ENCODE peak calls at places on chromosomes 6 and 20, in six cellular contexts. One of them, this sample, is unnamed.

GRCh38 chr6:121865811-121866210 is 430.4 kb downstream of the GJA1 start:
- DNase-seq in cerebellar cortex: no peak
- DNase-seq in NCI-H2081: no peak
- DNase-seq in endothelial cell: no peak
- DNase-seq in H9: no peak
- DNase-seq in GM03348: no peak
- DNase-seq in this sample: no peak

GRCh38 chr6:23316131-23316530 is 746.8 kb downstream of the HDGFL1 start:
- DNase-seq in cerebellar cortex: no peak
- DNase-seq in NCI-H2081: no peak
- DNase-seq in endothelial cell: no peak
- DNase-seq in H9: no peak
- DNase-seq in GM03348: no peak
- DNase-seq in this sample: no peak

GRCh38 chr20:939606-940005 is 23.5 kb upstream of the ANGPT4 start:
- DNase-seq in cerebellar cortex: no peak
- DNase-seq in NCI-H2081: no peak
- DNase-seq in endothelial cell: no peak
- DNase-seq in H9: no peak
- DNase-seq in GM03348: no peak
- DNase-seq in this sample: no peak

GRCh38 chr20:2283706-2284423 is 11.9 kb upstream of the TGM3 start:
- DNase-seq in cerebellar cortex: no peak
- DNase-seq in NCI-H2081: no peak
- DNase-seq in endothelial cell: no peak
- DNase-seq in H9: no peak
- DNase-seq in GM03348: no peak
- DNase-seq in this sample: no peak

GRCh38 chr6:118768904-118769325 is 117.5 kb upstream of the CEP85L start:
- DNase-seq in cerebellar cortex: no peak
- DNase-seq in NCI-H2081: no peak
- DNase-seq in endothelial cell: no peak
- DNase-seq in H9: no peak
- DNase-seq in GM03348: no peak
- DNase-seq in this sample: no peak

GRCh38 chr6:42154461-42155209 is 12.2 kb upstream of the C6orf132 start:
- DNase-seq in cerebellar cortex: peak; percentile 85
- DNase-seq in NCI-H2081: no peak
- DNase-seq in endothelial cell: no peak
- DNase-seq in H9: no peak
- DNase-seq in GM03348: no peak
- DNase-seq in this sample: no peak

GRCh38 chr6:138970856-138971425 is 17.1 kb downstream of the REPS1 start:
- DNase-seq in cerebellar cortex: no peak
- DNase-seq in NCI-H2081: no peak
- DNase-seq in endothelial cell: no peak
- DNase-seq in H9: no peak
- DNase-seq in GM03348: peak; percentile 77
- DNase-seq in this sample: no peak

GRCh38 chr6:47484616-47485015 is 7.0 kb downstream of the CD2AP start:
- DNase-seq in cerebellar cortex: no peak
- DNase-seq in NCI-H2081: no peak
- DNase-seq in endothelial cell: no peak
- DNase-seq in H9: no peak
- DNase-seq in GM03348: peak; percentile 67
- DNase-seq in this sample: no peak

GRCh38 chr6:113805167-113805835 is 51.8 kb upstream of the MARCKS start:
- DNase-seq in cerebellar cortex: no peak
- DNase-seq in NCI-H2081: no peak
- DNase-seq in endothelial cell: no peak
- DNase-seq in H9: no peak
- DNase-seq in GM03348: no peak
- DNase-seq in this sample: no peak

GRCh38 chr20:26167499-26167898 is 470.8 kb upstream of the ZNF337 start:
- DNase-seq in cerebellar cortex: no peak
- DNase-seq in NCI-H2081: no peak
- DNase-seq in endothelial cell: no peak
- DNase-seq in H9: no peak
- DNase-seq in GM03348: peak; percentile 16
- DNase-seq in this sample: no peak

GRCh38 chr20:41030536-41031242 is 2.1 kb downstream of the TOP1 start:
- DNase-seq in cerebellar cortex: no peak
- DNase-seq in NCI-H2081: no peak
- DNase-seq in endothelial cell: no peak
- DNase-seq in H9: no peak
- DNase-seq in GM03348: peak; percentile 31
- DNase-seq in this sample: no peak

GRCh38 chr20:43953919-43954617 is 39.4 kb downstream of the TOX2 start:
- DNase-seq in cerebellar cortex: no peak
- DNase-seq in NCI-H2081: no peak
- DNase-seq in endothelial cell: no peak
- DNase-seq in H9: no peak
- DNase-seq in GM03348: no peak
- DNase-seq in this sample: no peak

GRCh38 chr6:168929871-168930450 is 323.7 kb downstream of the THBS2 start:
- DNase-seq in cerebellar cortex: no peak
- DNase-seq in NCI-H2081: no peak
- DNase-seq in endothelial cell: no peak
- DNase-seq in H9: no peak
- DNase-seq in GM03348: no peak
- DNase-seq in this sample: no peak

GRCh38 chr6:455006-455585 is 63.5 kb downstream of the IRF4 start:
- DNase-seq in cerebellar cortex: no peak
- DNase-seq in NCI-H2081: no peak
- DNase-seq in endothelial cell: no peak
- DNase-seq in H9: no peak
- DNase-seq in GM03348: no peak
- DNase-seq in this sample: no peak

GRCh38 chr20:38164624-38165088 is 414 bp downstream of the TGM2 start:
- DNase-seq in cerebellar cortex: no peak
- DNase-seq in NCI-H2081: no peak
- DNase-seq in endothelial cell: no peak
- DNase-seq in H9: no peak
- DNase-seq in GM03348: no peak
- DNase-seq in this sample: no peak

GRCh38 chr20:34215711-34216381 is 25.4 kb upstream of the ASIP start:
- DNase-seq in cerebellar cortex: peak; percentile 33
- DNase-seq in NCI-H2081: peak; percentile 34
- DNase-seq in endothelial cell: peak; percentile 68
- DNase-seq in H9: peak; percentile 90
- DNase-seq in GM03348: peak; percentile 84
- DNase-seq in this sample: peak; percentile 81

GRCh38 chr6:74879234-74879633 is 326.6 kb downstream of the COL12A1 start:
- DNase-seq in cerebellar cortex: no peak
- DNase-seq in NCI-H2081: no peak
- DNase-seq in endothelial cell: no peak
- DNase-seq in H9: no peak
- DNase-seq in GM03348: peak; percentile 54
- DNase-seq in this sample: no peak

GRCh38 chr20:19750907-19751636 is 7.0 kb upstream of the RIN2 start:
- DNase-seq in cerebellar cortex: no peak
- DNase-seq in NCI-H2081: no peak
- DNase-seq in endothelial cell: no peak
- DNase-seq in H9: no peak
- DNase-seq in GM03348: no peak
- DNase-seq in this sample: no peak

GRCh38 chr20:25225642-25226432 is 22.0 kb upstream of the PYGB start:
- DNase-seq in cerebellar cortex: no peak
- DNase-seq in NCI-H2081: no peak
- DNase-seq in endothelial cell: no peak
- DNase-seq in H9: no peak
- DNase-seq in GM03348: no peak
- DNase-seq in this sample: no peak

GRCh38 chr6:119957195-119957594 is 607.6 kb upstream of the MAN1A1 start:
- DNase-seq in cerebellar cortex: no peak
- DNase-seq in NCI-H2081: no peak
- DNase-seq in endothelial cell: peak; percentile 42
- DNase-seq in H9: peak; percentile 34
- DNase-seq in GM03348: no peak
- DNase-seq in this sample: no peak

GRCh38 chr20:62786100-62786499 is 10.2 kb upstream of the MRGBP start:
- DNase-seq in cerebellar cortex: no peak
- DNase-seq in NCI-H2081: no peak
- DNase-seq in endothelial cell: no peak
- DNase-seq in H9: no peak
- DNase-seq in GM03348: no peak
- DNase-seq in this sample: no peak

GRCh38 chr6:84825461-84825860 is 61.1 kb upstream of the TBX18 start:
- DNase-seq in cerebellar cortex: no peak
- DNase-seq in NCI-H2081: no peak
- DNase-seq in endothelial cell: no peak
- DNase-seq in H9: no peak
- DNase-seq in GM03348: peak; percentile 32
- DNase-seq in this sample: no peak

GRCh38 chr6:27605401-27606342 is 132.8 kb upstream of the ZNF184 start:
- DNase-seq in cerebellar cortex: peak; percentile 80
- DNase-seq in NCI-H2081: no peak
- DNase-seq in endothelial cell: peak; percentile 66
- DNase-seq in H9: peak; percentile 91
- DNase-seq in GM03348: peak; percentile 46
- DNase-seq in this sample: no peak

GRCh38 chr20:34390769-34391447 is 27.8 kb downstream of the ITCH start:
- DNase-seq in cerebellar cortex: no peak
- DNase-seq in NCI-H2081: no peak
- DNase-seq in endothelial cell: no peak
- DNase-seq in H9: no peak
- DNase-seq in GM03348: peak; percentile 45
- DNase-seq in this sample: no peak

GRCh38 chr6:35299674-35300073 is 2.1 kb downstream of the DEF6 start:
- DNase-seq in cerebellar cortex: no peak
- DNase-seq in NCI-H2081: no peak
- DNase-seq in endothelial cell: no peak
- DNase-seq in H9: no peak
- DNase-seq in GM03348: no peak
- DNase-seq in this sample: no peak

GRCh38 chr20:19375301-19375885 is 163.0 kb downstream of the SLC24A3 start:
- DNase-seq in cerebellar cortex: no peak
- DNase-seq in NCI-H2081: no peak
- DNase-seq in endothelial cell: no peak
- DNase-seq in H9: no peak
- DNase-seq in GM03348: no peak
- DNase-seq in this sample: no peak

GRCh38 chr6:148835920-148836441 is 89.2 kb downstream of the UST start:
- DNase-seq in cerebellar cortex: no peak
- DNase-seq in NCI-H2081: no peak
- DNase-seq in endothelial cell: no peak
- DNase-seq in H9: no peak
- DNase-seq in GM03348: peak; percentile 59
- DNase-seq in this sample: no peak

GRCh38 chr20:37721751-37722150 is 27.9 kb downstream of the CTNNBL1 start:
- DNase-seq in cerebellar cortex: no peak
- DNase-seq in NCI-H2081: no peak
- DNase-seq in endothelial cell: no peak
- DNase-seq in H9: no peak
- DNase-seq in GM03348: no peak
- DNase-seq in this sample: no peak

GRCh38 chr20:1568166-1568490 is 10.6 kb upstream of the SIRPD start:
- DNase-seq in cerebellar cortex: no peak
- DNase-seq in NCI-H2081: no peak
- DNase-seq in endothelial cell: no peak
- DNase-seq in H9: no peak
- DNase-seq in GM03348: peak; percentile 4
- DNase-seq in this sample: no peak

GRCh38 chr6:163963205-163964120 is 548.9 kb downstream of the QKI start:
- DNase-seq in cerebellar cortex: no peak
- DNase-seq in NCI-H2081: no peak
- DNase-seq in endothelial cell: no peak
- DNase-seq in H9: no peak
- DNase-seq in GM03348: no peak
- DNase-seq in this sample: no peak

GRCh38 chr20:20666359-20666758 is 46.1 kb downstream of the RALGAPA2 start:
- DNase-seq in cerebellar cortex: no peak
- DNase-seq in NCI-H2081: no peak
- DNase-seq in endothelial cell: no peak
- DNase-seq in H9: no peak
- DNase-seq in GM03348: no peak
- DNase-seq in this sample: peak; percentile 25

GRCh38 chr20:45339084-45339483 is 9.1 kb downstream of the SDC4 start:
- DNase-seq in cerebellar cortex: no peak
- DNase-seq in NCI-H2081: no peak
- DNase-seq in endothelial cell: no peak
- DNase-seq in H9: no peak
- DNase-seq in GM03348: no peak
- DNase-seq in this sample: no peak

GRCh38 chr20:19901226-19901625 is 115.9 kb upstream of the NAA20 start:
- DNase-seq in cerebellar cortex: no peak
- DNase-seq in NCI-H2081: no peak
- DNase-seq in endothelial cell: no peak
- DNase-seq in H9: no peak
- DNase-seq in GM03348: no peak
- DNase-seq in this sample: no peak

This sample was measured in NCI-H345.